ENCODE peak calls at places on chromosomes 6 and 20, in ten cellular contexts. One of them, this sample, is unnamed.

GRCh38 chr20:56358070-56358469 is 704 bp upstream of the FAM210B start:
- DNase-seq in cardiac fibroblast: no peak
- DNase-seq in Peyer's patch: no peak
- DNase-seq in MCF 10A: no peak
- DNase-seq in GM10248: no peak
- DNase-seq in endothelial cell: no peak
- DNase-seq in AG09309: no peak
- DNase-seq in kidney epithelial cell: no peak
- DNase-seq in right lobe of liver: no peak
- DNase-seq in transverse colon: no peak
- DNase-seq in this sample: no peak

GRCh38 chr6:156778615-156779205 is 1.5 kb downstream of the ARID1B start:
- DNase-seq in endothelial cell: peak
- DNase-seq in GM10248: peak
- DNase-seq in AG09309: no peak
- DNase-seq in kidney epithelial cell: no peak
- DNase-seq in right lobe of liver: peak
- DNase-seq in MCF 10A: peak
- DNase-seq in cardiac fibroblast: peak
- DNase-seq in transverse colon: peak
- DNase-seq in Peyer's patch: peak
- DNase-seq in this sample: no peak

GRCh38 chr6:116450769-116451740 is 10.1 kb upstream of the CALHM6 start:
- DNase-seq in kidney epithelial cell: no peak
- DNase-seq in GM10248: peak
- DNase-seq in AG09309: no peak
- DNase-seq in right lobe of liver: no peak
- DNase-seq in Peyer's patch: no peak
- DNase-seq in transverse colon: peak
- DNase-seq in endothelial cell: peak
- DNase-seq in cardiac fibroblast: no peak
- DNase-seq in MCF 10A: peak
- DNase-seq in this sample: no peak

GRCh38 chr20:49385471-49385870 is 97.0 kb downstream of the KCNB1 start:
- DNase-seq in GM10248: no peak
- DNase-seq in kidney epithelial cell: no peak
- DNase-seq in endothelial cell: no peak
- DNase-seq in transverse colon: no peak
- DNase-seq in MCF 10A: peak
- DNase-seq in Peyer's patch: no peak
- DNase-seq in AG09309: no peak
- DNase-seq in right lobe of liver: no peak
- DNase-seq in cardiac fibroblast: peak
- DNase-seq in this sample: no peak

GRCh38 chr6:106167105-106167814 is 81.1 kb downstream of the PRDM1 start:
- DNase-seq in endothelial cell: no peak
- DNase-seq in MCF 10A: no peak
- DNase-seq in GM10248: peak
- DNase-seq in kidney epithelial cell: no peak
- DNase-seq in transverse colon: no peak
- DNase-seq in right lobe of liver: no peak
- DNase-seq in AG09309: no peak
- DNase-seq in cardiac fibroblast: no peak
- DNase-seq in Peyer's patch: no peak
- DNase-seq in this sample: no peak

GRCh38 chr6:166540631-166541331 is 45.7 kb downstream of the RAMACL start:
- DNase-seq in right lobe of liver: no peak
- DNase-seq in cardiac fibroblast: peak
- DNase-seq in endothelial cell: no peak
- DNase-seq in kidney epithelial cell: no peak
- DNase-seq in AG09309: no peak
- DNase-seq in GM10248: peak
- DNase-seq in Peyer's patch: peak
- DNase-seq in transverse colon: peak
- DNase-seq in MCF 10A: peak
- DNase-seq in this sample: no peak

GRCh38 chr20:37081717-37082289 is 14.0 kb downstream of the RBL1 start:
- DNase-seq in cardiac fibroblast: no peak
- DNase-seq in right lobe of liver: no peak
- DNase-seq in MCF 10A: no peak
- DNase-seq in GM10248: peak
- DNase-seq in kidney epithelial cell: no peak
- DNase-seq in endothelial cell: peak
- DNase-seq in transverse colon: peak
- DNase-seq in AG09309: no peak
- DNase-seq in Peyer's patch: peak
- DNase-seq in this sample: peak

GRCh38 chr6:23656257-23656731 is 469.7 kb upstream of the NRSN1 start:
- DNase-seq in AG09309: no peak
- DNase-seq in GM10248: no peak
- DNase-seq in kidney epithelial cell: no peak
- DNase-seq in transverse colon: no peak
- DNase-seq in Peyer's patch: no peak
- DNase-seq in endothelial cell: no peak
- DNase-seq in cardiac fibroblast: no peak
- DNase-seq in right lobe of liver: no peak
- DNase-seq in MCF 10A: no peak
- DNase-seq in this sample: no peak

GRCh38 chr20:3980260-3981131 is 34.9 kb downstream of the RNF24 start:
- DNase-seq in GM10248: peak
- DNase-seq in kidney epithelial cell: no peak
- DNase-seq in transverse colon: no peak
- DNase-seq in Peyer's patch: no peak
- DNase-seq in AG09309: peak
- DNase-seq in cardiac fibroblast: peak
- DNase-seq in endothelial cell: no peak
- DNase-seq in MCF 10A: peak
- DNase-seq in right lobe of liver: no peak
- DNase-seq in this sample: no peak

GRCh38 chr6:112150363-112150762 is 63.0 kb downstream of the FAM229B start:
- DNase-seq in GM10248: no peak
- DNase-seq in kidney epithelial cell: no peak
- DNase-seq in endothelial cell: no peak
- DNase-seq in MCF 10A: no peak
- DNase-seq in transverse colon: no peak
- DNase-seq in cardiac fibroblast: peak
- DNase-seq in right lobe of liver: no peak
- DNase-seq in Peyer's patch: no peak
- DNase-seq in AG09309: no peak
- DNase-seq in this sample: no peak
- TF ChIP-seq CTCF in GM10248: no peak
- TF ChIP-seq CTCF in kidney epithelial cell: no peak
- TF ChIP-seq CTCF in endothelial cell: no peak
- TF ChIP-seq CTCF in MCF 10A: no peak
- TF ChIP-seq CTCF in transverse colon: no peak
- TF ChIP-seq CTCF in cardiac fibroblast: no peak
- TF ChIP-seq CTCF in right lobe of liver: no peak
- TF ChIP-seq CTCF in Peyer's patch: no peak
- TF ChIP-seq CTCF in AG09309: no peak
- TF ChIP-seq CTCF in this sample: no peak

GRCh38 chr6:163659807-163660206 is 245.3 kb downstream of the QKI start:
- DNase-seq in endothelial cell: no peak
- DNase-seq in transverse colon: no peak
- DNase-seq in GM10248: no peak
- DNase-seq in kidney epithelial cell: no peak
- DNase-seq in AG09309: no peak
- DNase-seq in MCF 10A: no peak
- DNase-seq in Peyer's patch: no peak
- DNase-seq in right lobe of liver: no peak
- DNase-seq in cardiac fibroblast: no peak
- DNase-seq in this sample: peak

GRCh38 chr6:163652328-163652727 is 237.8 kb downstream of the QKI start:
- DNase-seq in right lobe of liver: no peak
- DNase-seq in MCF 10A: no peak
- DNase-seq in transverse colon: no peak
- DNase-seq in Peyer's patch: no peak
- DNase-seq in AG09309: no peak
- DNase-seq in cardiac fibroblast: no peak
- DNase-seq in endothelial cell: no peak
- DNase-seq in GM10248: no peak
- DNase-seq in kidney epithelial cell: no peak
- DNase-seq in this sample: peak

GRCh38 chr6:163661271-163661671 is 246.8 kb downstream of the QKI start:
- DNase-seq in MCF 10A: no peak
- DNase-seq in right lobe of liver: no peak
- DNase-seq in cardiac fibroblast: no peak
- DNase-seq in kidney epithelial cell: no peak
- DNase-seq in transverse colon: no peak
- DNase-seq in GM10248: peak
- DNase-seq in AG09309: no peak
- DNase-seq in Peyer's patch: no peak
- DNase-seq in endothelial cell: no peak
- DNase-seq in this sample: peak

GRCh38 chr6:163651910-163652309 is 237.4 kb downstream of the QKI start:
- DNase-seq in Peyer's patch: no peak
- DNase-seq in GM10248: no peak
- DNase-seq in right lobe of liver: no peak
- DNase-seq in transverse colon: no peak
- DNase-seq in MCF 10A: peak
- DNase-seq in endothelial cell: no peak
- DNase-seq in cardiac fibroblast: peak
- DNase-seq in kidney epithelial cell: no peak
- DNase-seq in AG09309: no peak
- DNase-seq in this sample: no peak

DNA sequence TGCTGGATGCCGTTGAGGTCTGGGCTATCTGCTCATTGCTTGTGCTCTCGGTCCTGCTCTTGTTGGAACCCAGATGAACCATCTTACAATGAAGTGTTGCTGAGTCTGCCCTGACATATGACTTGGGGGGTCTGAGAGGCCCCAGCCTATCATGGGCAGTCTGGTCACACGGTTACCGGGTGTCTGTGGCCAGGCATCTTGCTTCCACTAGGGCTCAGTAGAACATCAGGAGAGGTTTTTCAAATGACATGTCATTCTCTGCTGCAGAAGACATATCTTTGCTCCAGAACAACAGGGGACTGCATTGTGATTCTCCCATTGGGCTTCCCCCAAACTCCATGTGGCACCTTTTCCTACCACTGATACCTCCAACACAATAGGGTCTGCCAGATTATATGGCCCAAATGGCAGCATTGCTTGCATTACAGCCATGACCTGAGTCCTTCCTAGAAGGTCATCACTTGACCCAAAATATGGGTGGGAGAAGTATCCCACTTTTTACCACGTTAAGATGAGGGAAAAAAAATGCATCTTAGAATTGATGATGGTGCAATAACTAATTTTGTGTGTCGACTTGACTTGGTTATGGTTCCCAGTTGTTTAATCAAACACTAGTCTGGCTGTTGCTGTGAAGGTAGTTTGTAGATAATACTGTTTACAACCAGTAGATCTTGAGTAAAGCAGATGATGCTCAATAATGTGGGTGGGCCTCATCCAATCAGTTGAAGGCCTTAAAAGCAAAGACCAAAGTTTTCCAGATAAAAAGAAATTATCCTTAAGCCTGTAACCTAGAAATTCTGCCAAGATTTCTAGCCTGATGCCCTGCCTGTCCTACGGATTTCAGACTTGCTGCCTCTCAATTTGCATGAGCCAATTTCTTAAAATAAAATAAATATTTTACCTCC is 241.0 kb downstream of the QKI start:
- DNase-seq in transverse colon: no peak
- DNase-seq in GM10248: no peak
- DNase-seq in right lobe of liver: no peak
- DNase-seq in endothelial cell: no peak
- DNase-seq in Peyer's patch: no peak
- DNase-seq in cardiac fibroblast: no peak
- DNase-seq in AG09309: no peak
- DNase-seq in MCF 10A: no peak
- DNase-seq in kidney epithelial cell: no peak
- DNase-seq in this sample: no peak
- TF ChIP-seq CTCF in transverse colon: no peak
- TF ChIP-seq CTCF in GM10248: no peak
- TF ChIP-seq CTCF in right lobe of liver: no peak
- TF ChIP-seq CTCF in endothelial cell: no peak
- TF ChIP-seq CTCF in Peyer's patch: no peak
- TF ChIP-seq CTCF in cardiac fibroblast: no peak
- TF ChIP-seq CTCF in AG09309: no peak
- TF ChIP-seq CTCF in MCF 10A: no peak
- TF ChIP-seq CTCF in kidney epithelial cell: no peak
- TF ChIP-seq CTCF in this sample: no peak

DNA sequence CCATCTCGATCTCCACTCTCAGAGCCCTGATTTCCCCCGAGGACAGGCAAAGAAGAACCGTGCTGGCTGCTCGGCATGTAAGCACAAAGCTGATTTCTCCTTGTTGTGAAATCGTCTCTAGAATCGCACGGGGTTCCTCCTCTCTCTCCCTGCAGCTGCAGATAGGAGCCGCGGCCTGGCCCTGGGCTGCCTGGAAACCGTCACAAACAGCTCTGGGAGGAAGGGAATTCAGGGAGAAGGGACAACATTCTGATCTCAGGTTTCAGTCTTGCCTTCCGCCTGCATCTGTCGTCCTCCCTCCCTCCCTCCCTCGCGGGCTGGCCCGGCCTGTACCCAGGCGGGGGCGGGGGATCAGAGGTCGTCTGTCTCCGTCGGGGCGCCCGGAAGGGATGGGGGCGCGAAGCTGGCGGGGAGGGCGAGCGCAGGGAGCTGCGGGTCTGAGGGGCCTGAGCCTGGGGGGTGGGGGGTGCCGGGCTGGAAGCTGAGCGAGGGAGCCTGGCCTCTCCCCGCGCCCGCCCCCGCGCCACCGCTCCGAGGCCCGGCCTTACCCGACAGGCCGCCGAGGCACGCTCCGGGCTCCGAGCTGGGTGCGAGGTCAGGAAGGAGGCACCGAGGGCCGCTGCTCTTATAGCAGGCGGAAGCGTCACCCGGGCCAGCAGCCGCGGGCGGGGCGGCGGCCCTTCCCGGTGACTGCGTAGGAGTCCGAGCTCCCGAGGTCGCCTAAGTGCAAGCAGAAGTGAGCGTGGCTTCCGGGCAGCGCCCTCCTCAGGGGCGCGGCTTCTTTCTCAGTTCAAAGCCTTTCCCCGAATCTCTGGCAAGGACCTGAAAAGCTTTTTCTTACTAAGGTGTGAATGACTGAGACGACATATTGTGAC is at the start of gene SERPINB1:
- DNase-seq in AG09309: peak
- DNase-seq in Peyer's patch: peak
- DNase-seq in cardiac fibroblast: peak
- DNase-seq in GM10248: peak
- DNase-seq in right lobe of liver: peak
- DNase-seq in MCF 10A: peak
- DNase-seq in endothelial cell: peak
- DNase-seq in kidney epithelial cell: peak
- DNase-seq in transverse colon: peak
- DNase-seq in this sample: peak
- TF ChIP-seq CTCF in AG09309: no peak
- TF ChIP-seq CTCF in Peyer's patch: peak
- TF ChIP-seq CTCF in cardiac fibroblast: no peak
- TF ChIP-seq CTCF in GM10248: peak
- TF ChIP-seq CTCF in right lobe of liver: peak
- TF ChIP-seq CTCF in MCF 10A: no peak
- TF ChIP-seq CTCF in endothelial cell: no peak
- TF ChIP-seq CTCF in kidney epithelial cell: peak
- TF ChIP-seq CTCF in transverse colon: no peak
- TF ChIP-seq CTCF in this sample: peak

DNA sequence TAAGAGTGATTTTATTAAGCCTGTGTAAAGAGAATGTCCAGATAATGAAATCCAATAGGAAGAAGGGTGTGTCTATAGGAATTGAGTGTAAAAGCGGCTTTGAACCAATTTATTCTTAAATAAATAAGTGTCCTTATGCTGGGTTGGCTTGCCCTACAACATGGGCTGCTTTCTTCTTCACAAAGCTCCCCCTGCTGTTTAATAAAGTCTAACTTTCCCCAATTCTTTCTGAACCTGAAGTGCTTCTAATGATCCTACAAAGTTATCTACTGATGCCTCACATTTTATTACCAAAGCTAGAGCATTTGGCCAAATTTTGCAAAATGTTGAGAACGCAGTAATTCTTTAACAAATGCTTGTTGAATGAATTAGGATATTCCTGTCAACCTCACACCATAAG is 36.3 kb upstream of the SIRT5 start:
- DNase-seq in right lobe of liver: no peak
- DNase-seq in GM10248: peak
- DNase-seq in kidney epithelial cell: no peak
- DNase-seq in cardiac fibroblast: peak
- DNase-seq in MCF 10A: peak
- DNase-seq in transverse colon: no peak
- DNase-seq in AG09309: peak
- DNase-seq in endothelial cell: no peak
- DNase-seq in Peyer's patch: no peak
- DNase-seq in this sample: no peak
- TF ChIP-seq CTCF in right lobe of liver: peak
- TF ChIP-seq CTCF in GM10248: peak
- TF ChIP-seq CTCF in kidney epithelial cell: peak
- TF ChIP-seq CTCF in cardiac fibroblast: peak
- TF ChIP-seq CTCF in MCF 10A: peak
- TF ChIP-seq CTCF in transverse colon: peak
- TF ChIP-seq CTCF in AG09309: peak
- TF ChIP-seq CTCF in endothelial cell: no peak
- TF ChIP-seq CTCF in Peyer's patch: peak
- TF ChIP-seq CTCF in this sample: peak